ENCODE peak calls at places on chromosomes 16 and 17, in eight cellular contexts. C, U, W, F, D, N, Z and G are unnamed samples.

GRCh38 chr17:48915459-48916282 is 7.5 kb downstream of the UBE2Z start:
- DNase-seq in C (peak; percentile 22), U (peak; percentile 82), W (peak; percentile 73), F (peak; percentile 50), D (no peak), N (peak; percentile 90), Z (no peak), G (peak; percentile 62)

GRCh38 chr16:83956336-83957289 is 3.6 kb downstream of the OSGIN1 start:
- DNase-seq in C (peak; percentile 67), U (peak; percentile 61), W (no peak), F (peak; percentile 86), D (peak; percentile 95), N (peak; percentile 76), Z (peak; percentile 85), G (peak; percentile 83)

GRCh38 chr17:2175294-2175628 is 120.4 kb downstream of the HIC1 start:
- DNase-seq in C (no peak), U (no peak), W (no peak), F (no peak), D (no peak), N (peak; percentile 74), Z (no peak), G (no peak)

GRCh38 chr17:69084911-69085310 is 24.2 kb upstream of the ABCA9 start:
- DNase-seq in C (peak; percentile 5), U (no peak), W (no peak), F (no peak), D (no peak), N (no peak), Z (peak; percentile 27), G (no peak)

GRCh38 chr17:21201874-21202273 is 12.1 kb downstream of the TMEM11 start:
- DNase-seq in C (no peak), U (no peak), W (no peak), F (no peak), D (no peak), N (no peak), Z (no peak), G (no peak)

GRCh38 chr17:45385331-45385997 is 47.2 kb downstream of the ARHGAP27 start:
- DNase-seq in C (peak; percentile 82), U (peak; percentile 90), W (no peak), F (peak; percentile 92), D (peak; percentile 97), N (peak; percentile 81), Z (peak; percentile 93), G (peak; percentile 95)

GRCh38 chr17:37177234-37177633 is 198.6 kb upstream of the C17orf78 start:
- DNase-seq in C (no peak), U (no peak), W (no peak), F (no peak), D (no peak), N (no peak), Z (no peak), G (no peak)

GRCh38 chr17:18148586-18148985 is 35.0 kb upstream of the ALKBH5 start:
- DNase-seq in C (no peak), U (no peak), W (no peak), F (no peak), D (no peak), N (no peak), Z (no peak), G (no peak)

GRCh38 chr16:22843122-22843521 is 29.2 kb downstream of the HS3ST2 start:
- DNase-seq in C (no peak), U (no peak), W (no peak), F (no peak), D (no peak), N (no peak), Z (no peak), G (no peak)

GRCh38 chr16:73049051-73049910 is 1.4 kb upstream of the ZFHX3 start:
- DNase-seq in C (no peak), U (no peak), W (no peak), F (no peak), D (no peak), N (no peak), Z (no peak), G (no peak)